ENCODE peak calls at places on chromosomes 2 and 18, in seven cellular contexts. One of them, this sample, is unnamed.
A peak's percentile ranks its signal among the peaks of the same experiment; 100 is the strongest.

GRCh38 chr18:11511434-11512095 is 97.8 kb upstream of the SLC35G4 start:
- DNase-seq in psoas muscle: no peak
- DNase-seq in IMR-90: no peak
- DNase-seq in fibroblast of lung: no peak
- DNase-seq in cardiac muscle cell: no peak
- DNase-seq in H9: no peak
- DNase-seq in CD8-positive, alpha-beta T cell: no peak
- DNase-seq in this sample: no peak

GRCh38 chr2:86628091-86628522 is 4.4 kb upstream of the RNF103 start:
- DNase-seq in psoas muscle: peak; percentile 49
- DNase-seq in IMR-90: no peak
- DNase-seq in fibroblast of lung: no peak
- DNase-seq in cardiac muscle cell: no peak
- DNase-seq in H9: no peak
- DNase-seq in CD8-positive, alpha-beta T cell: no peak
- DNase-seq in this sample: peak; percentile 53

GRCh38 chr2:105934467-105934866 is 189.8 kb downstream of the NCK2 start:
- DNase-seq in psoas muscle: no peak
- DNase-seq in IMR-90: no peak
- DNase-seq in fibroblast of lung: no peak
- DNase-seq in cardiac muscle cell: no peak
- DNase-seq in H9: no peak
- DNase-seq in CD8-positive, alpha-beta T cell: peak; percentile 43
- DNase-seq in this sample: no peak

GRCh38 chr2:147348886-147349285 is 495.9 kb upstream of the ACVR2A start:
- DNase-seq in psoas muscle: no peak
- DNase-seq in IMR-90: no peak
- DNase-seq in fibroblast of lung: no peak
- DNase-seq in cardiac muscle cell: no peak
- DNase-seq in H9: no peak
- DNase-seq in CD8-positive, alpha-beta T cell: no peak
- DNase-seq in this sample: no peak

GRCh38 chr2:149170156-149170555 is 131.7 kb downstream of the LYPD6B start:
- DNase-seq in psoas muscle: no peak
- DNase-seq in IMR-90: no peak
- DNase-seq in fibroblast of lung: no peak
- DNase-seq in cardiac muscle cell: no peak
- DNase-seq in H9: no peak
- DNase-seq in CD8-positive, alpha-beta T cell: no peak
- DNase-seq in this sample: no peak

GRCh38 chr18:37282386-37283037 is 283.1 kb downstream of the CELF4 start:
- DNase-seq in psoas muscle: no peak
- DNase-seq in IMR-90: no peak
- DNase-seq in fibroblast of lung: no peak
- DNase-seq in cardiac muscle cell: peak; percentile 7
- DNase-seq in H9: peak; percentile 48
- DNase-seq in CD8-positive, alpha-beta T cell: no peak
- DNase-seq in this sample: no peak

GRCh38 chr18:10015941-10016819 is 102.4 kb downstream of the VAPA start:
- DNase-seq in psoas muscle: no peak
- DNase-seq in IMR-90: peak; percentile 96
- DNase-seq in fibroblast of lung: peak; percentile 96
- DNase-seq in cardiac muscle cell: peak; percentile 98
- DNase-seq in H9: no peak
- DNase-seq in CD8-positive, alpha-beta T cell: no peak
- DNase-seq in this sample: no peak

GRCh38 chr2:123179526-123179925 is 845.6 kb upstream of the CNTNAP5 start:
- DNase-seq in psoas muscle: no peak
- DNase-seq in IMR-90: no peak
- DNase-seq in fibroblast of lung: no peak
- DNase-seq in cardiac muscle cell: peak; percentile 56
- DNase-seq in H9: no peak
- DNase-seq in CD8-positive, alpha-beta T cell: no peak
- DNase-seq in this sample: no peak

GRCh38 chr2:6946722-6947121 is 29.5 kb downstream of the RNF144A start:
- DNase-seq in psoas muscle: no peak
- DNase-seq in IMR-90: peak; percentile 68
- DNase-seq in fibroblast of lung: peak; percentile 94
- DNase-seq in cardiac muscle cell: peak; percentile 63
- DNase-seq in H9: no peak
- DNase-seq in CD8-positive, alpha-beta T cell: no peak
- DNase-seq in this sample: no peak

GRCh38 chr2:173752152-173752551 is 213.0 kb downstream of the SP3 start:
- DNase-seq in psoas muscle: no peak
- DNase-seq in IMR-90: no peak
- DNase-seq in fibroblast of lung: peak; percentile 6
- DNase-seq in cardiac muscle cell: peak; percentile 34
- DNase-seq in H9: no peak
- DNase-seq in CD8-positive, alpha-beta T cell: no peak
- DNase-seq in this sample: no peak

GRCh38 chr18:44807766-44808165 is 127.1 kb downstream of the SETBP1 start:
- DNase-seq in psoas muscle: no peak
- DNase-seq in IMR-90: no peak
- DNase-seq in fibroblast of lung: no peak
- DNase-seq in cardiac muscle cell: no peak
- DNase-seq in H9: no peak
- DNase-seq in CD8-positive, alpha-beta T cell: no peak
- DNase-seq in this sample: no peak

GRCh38 chr2:126849054-126849453 is 49.6 kb upstream of the TEX51 start:
- DNase-seq in psoas muscle: no peak
- DNase-seq in IMR-90: no peak
- DNase-seq in fibroblast of lung: no peak
- DNase-seq in cardiac muscle cell: no peak
- DNase-seq in H9: no peak
- DNase-seq in CD8-positive, alpha-beta T cell: no peak
- DNase-seq in this sample: no peak

GRCh38 chr2:239368906-239369584 is 31.8 kb downstream of the HDAC4 start:
- DNase-seq in psoas muscle: peak; percentile 36
- DNase-seq in IMR-90: no peak
- DNase-seq in fibroblast of lung: no peak
- DNase-seq in cardiac muscle cell: no peak
- DNase-seq in H9: no peak
- DNase-seq in CD8-positive, alpha-beta T cell: no peak
- DNase-seq in this sample: peak; percentile 24

GRCh38 chr2:70510213-70510820 is 43.3 kb downstream of the TGFA start:
- DNase-seq in psoas muscle: no peak
- DNase-seq in IMR-90: no peak
- DNase-seq in fibroblast of lung: no peak
- DNase-seq in cardiac muscle cell: no peak
- DNase-seq in H9: no peak
- DNase-seq in CD8-positive, alpha-beta T cell: no peak
- DNase-seq in this sample: no peak

GRCh38 chr2:187544371-187545080 is 9.7 kb downstream of the TFPI start:
- DNase-seq in psoas muscle: peak; percentile 50
- DNase-seq in IMR-90: no peak
- DNase-seq in fibroblast of lung: peak; percentile 68
- DNase-seq in cardiac muscle cell: peak; percentile 76
- DNase-seq in H9: no peak
- DNase-seq in CD8-positive, alpha-beta T cell: no peak
- DNase-seq in this sample: peak; percentile 63

GRCh38 chr2:220034356-220035121 is 407.1 kb downstream of the SLC4A3 start:
- DNase-seq in psoas muscle: no peak
- DNase-seq in IMR-90: peak; percentile 72
- DNase-seq in fibroblast of lung: peak; percentile 82
- DNase-seq in cardiac muscle cell: peak; percentile 73
- DNase-seq in H9: no peak
- DNase-seq in CD8-positive, alpha-beta T cell: no peak
- DNase-seq in this sample: no peak

GRCh38 chr2:118309201-118310015 is 221.1 kb downstream of the INSIG2 start:
- DNase-seq in psoas muscle: no peak
- DNase-seq in IMR-90: no peak
- DNase-seq in fibroblast of lung: no peak
- DNase-seq in cardiac muscle cell: peak; percentile 24
- DNase-seq in H9: no peak
- DNase-seq in CD8-positive, alpha-beta T cell: no peak
- DNase-seq in this sample: no peak

GRCh38 chr2:181978351-181979150 is 7.1 kb upstream of the PPP1R1C start:
- DNase-seq in psoas muscle: no peak
- DNase-seq in IMR-90: peak; percentile 62
- DNase-seq in fibroblast of lung: peak; percentile 52
- DNase-seq in cardiac muscle cell: no peak
- DNase-seq in H9: no peak
- DNase-seq in CD8-positive, alpha-beta T cell: no peak
- DNase-seq in this sample: no peak

GRCh38 chr18:34493099-34493544 is 217.0 kb upstream of the DTNA start:
- DNase-seq in psoas muscle: peak; percentile 90
- DNase-seq in IMR-90: peak; percentile 58
- DNase-seq in fibroblast of lung: peak; percentile 89
- DNase-seq in cardiac muscle cell: peak; percentile 71
- DNase-seq in H9: peak; percentile 81
- DNase-seq in CD8-positive, alpha-beta T cell: no peak
- DNase-seq in this sample: peak; percentile 76

GRCh38 chr18:46333371-46334199 is 229.4 kb downstream of the HAUS1 start:
- DNase-seq in psoas muscle: peak; percentile 60
- DNase-seq in IMR-90: no peak
- DNase-seq in fibroblast of lung: peak; percentile 29
- DNase-seq in cardiac muscle cell: peak; percentile 33
- DNase-seq in H9: no peak
- DNase-seq in CD8-positive, alpha-beta T cell: no peak
- DNase-seq in this sample: no peak

GRCh38 chr18:12884521-12885323 is 685 bp upstream of the PTPN2 start:
- DNase-seq in psoas muscle: no peak
- DNase-seq in IMR-90: no peak
- DNase-seq in fibroblast of lung: no peak
- DNase-seq in cardiac muscle cell: no peak
- DNase-seq in H9: no peak
- DNase-seq in CD8-positive, alpha-beta T cell: no peak
- DNase-seq in this sample: no peak

GRCh38 chr2:238180554-238180953 is 21.8 kb downstream of the ERFE start:
- DNase-seq in psoas muscle: no peak
- DNase-seq in IMR-90: no peak
- DNase-seq in fibroblast of lung: no peak
- DNase-seq in cardiac muscle cell: no peak
- DNase-seq in H9: no peak
- DNase-seq in CD8-positive, alpha-beta T cell: no peak
- DNase-seq in this sample: no peak

GRCh38 chr18:8949206-8949605 is 153.3 kb upstream of the NDUFV2 start:
- DNase-seq in psoas muscle: no peak
- DNase-seq in IMR-90: peak; percentile 48
- DNase-seq in fibroblast of lung: peak; percentile 57
- DNase-seq in cardiac muscle cell: no peak
- DNase-seq in H9: no peak
- DNase-seq in CD8-positive, alpha-beta T cell: no peak
- DNase-seq in this sample: no peak

GRCh38 chr2:76642122-76642521 is 880.1 kb downstream of the LRRTM4 start:
- DNase-seq in psoas muscle: no peak
- DNase-seq in IMR-90: no peak
- DNase-seq in fibroblast of lung: no peak
- DNase-seq in cardiac muscle cell: no peak
- DNase-seq in H9: no peak
- DNase-seq in CD8-positive, alpha-beta T cell: no peak
- DNase-seq in this sample: no peak

DNA sequence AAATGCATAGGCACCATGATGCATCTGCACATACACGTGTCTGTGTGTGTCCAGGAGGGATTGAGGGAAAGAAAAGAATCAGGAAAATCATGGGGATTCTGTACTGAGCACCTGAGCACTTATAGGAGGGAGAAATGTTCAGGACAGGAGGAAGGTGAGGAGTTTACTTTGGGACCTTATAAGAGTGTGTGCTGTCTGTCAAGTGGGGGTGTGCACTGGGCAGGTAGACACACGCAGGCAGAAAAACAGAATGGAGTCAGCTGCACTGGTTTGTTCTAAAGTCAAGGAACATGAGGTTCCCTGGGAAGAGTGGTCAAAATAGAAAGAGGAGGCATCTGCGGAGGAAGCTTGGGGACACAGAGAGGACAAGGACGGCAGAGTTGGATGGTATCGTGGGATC is 92.2 kb upstream of the KCTD1 start:
- DNase-seq in psoas muscle: no peak
- DNase-seq in IMR-90: no peak
- DNase-seq in fibroblast of lung: no peak
- DNase-seq in cardiac muscle cell: no peak
- DNase-seq in H9: no peak
- DNase-seq in CD8-positive, alpha-beta T cell: no peak
- DNase-seq in this sample: no peak
- H3K27me3 ChIP-seq in psoas muscle: no peaks in the 10 kb centered on the region
- H3K27me3 ChIP-seq in IMR-90: peaks cover 5% of the 10 kb centered on the region
- H3K27me3 ChIP-seq in fibroblast of lung: no peaks in the 10 kb centered on the region
- H3K27me3 ChIP-seq in cardiac muscle cell: peaks cover 2% of the 10 kb centered on the region
- H3K27me3 ChIP-seq in H9: no peaks in the 10 kb centered on the region
- H3K27me3 ChIP-seq in CD8-positive, alpha-beta T cell: no peaks in the 10 kb centered on the region
- H3K27me3 ChIP-seq in this sample: no peaks in the 10 kb centered on the region

GRCh38 chr2:28956415-28956826 is 24.7 kb upstream of the TOGARAM2 start:
- DNase-seq in psoas muscle: no peak
- DNase-seq in IMR-90: no peak
- DNase-seq in fibroblast of lung: peak; percentile 32
- DNase-seq in cardiac muscle cell: peak; percentile 53
- DNase-seq in H9: peak; percentile 89
- DNase-seq in CD8-positive, alpha-beta T cell: peak; percentile 70
- DNase-seq in this sample: peak; percentile 57

GRCh38 chr2:28960401-28960800 is 20.7 kb upstream of the TOGARAM2 start:
- DNase-seq in psoas muscle: no peak
- DNase-seq in IMR-90: no peak
- DNase-seq in fibroblast of lung: no peak
- DNase-seq in cardiac muscle cell: no peak
- DNase-seq in H9: no peak
- DNase-seq in CD8-positive, alpha-beta T cell: no peak
- DNase-seq in this sample: no peak

GRCh38 chr2:28955492-28955891 is 25.6 kb upstream of the TOGARAM2 start:
- DNase-seq in psoas muscle: no peak
- DNase-seq in IMR-90: no peak
- DNase-seq in fibroblast of lung: no peak
- DNase-seq in cardiac muscle cell: no peak
- DNase-seq in H9: peak; percentile 67
- DNase-seq in CD8-positive, alpha-beta T cell: no peak
- DNase-seq in this sample: no peak

GRCh38 chr2:28958689-28959088 is 22.4 kb upstream of the TOGARAM2 start:
- DNase-seq in psoas muscle: peak; percentile 87
- DNase-seq in IMR-90: peak; percentile 74
- DNase-seq in fibroblast of lung: peak; percentile 69
- DNase-seq in cardiac muscle cell: peak; percentile 87
- DNase-seq in H9: peak; percentile 71
- DNase-seq in CD8-positive, alpha-beta T cell: peak; percentile 32
- DNase-seq in this sample: no peak

GRCh38 chr2:28956890-28957289 is 24.2 kb upstream of the TOGARAM2 start:
- DNase-seq in psoas muscle: no peak
- DNase-seq in IMR-90: no peak
- DNase-seq in fibroblast of lung: no peak
- DNase-seq in cardiac muscle cell: peak; percentile 15
- DNase-seq in H9: peak; percentile 44
- DNase-seq in CD8-positive, alpha-beta T cell: no peak
- DNase-seq in this sample: no peak
- TF ChIP-seq CTCF in psoas muscle: peak; percentile 20
- TF ChIP-seq CTCF in IMR-90: peak; percentile 38
- TF ChIP-seq CTCF in fibroblast of lung: peak; percentile 34
- TF ChIP-seq CTCF in cardiac muscle cell: peak; percentile 35
- TF ChIP-seq CTCF in H9: peak; percentile 65
- TF ChIP-seq CTCF in CD8-positive, alpha-beta T cell: peak; percentile 53
- TF ChIP-seq CTCF in this sample: peak; percentile 60

GRCh38 chr18:38923136-38923535 is 1357.5 kb upstream of the CELF4 start:
- DNase-seq in psoas muscle: no peak
- DNase-seq in IMR-90: no peak
- DNase-seq in fibroblast of lung: no peak
- DNase-seq in cardiac muscle cell: no peak
- DNase-seq in H9: no peak
- DNase-seq in CD8-positive, alpha-beta T cell: no peak
- DNase-seq in this sample: no peak
- H3K27me3 ChIP-seq in psoas muscle: no peaks in the 10 kb centered on the region
- H3K27me3 ChIP-seq in IMR-90: no peaks in the 10 kb centered on the region
- H3K27me3 ChIP-seq in fibroblast of lung: no peaks in the 10 kb centered on the region
- H3K27me3 ChIP-seq in cardiac muscle cell: no peaks in the 10 kb centered on the region
- H3K27me3 ChIP-seq in H9: no peaks in the 10 kb centered on the region
- H3K27me3 ChIP-seq in CD8-positive, alpha-beta T cell: no peaks in the 10 kb centered on the region
- H3K27me3 ChIP-seq in this sample: no peaks in the 10 kb centered on the region

GRCh38 chr2:20103514-20103913 is 52.1 kb upstream of the LAPTM4A start:
- DNase-seq in psoas muscle: no peak
- DNase-seq in IMR-90: peak; percentile 12
- DNase-seq in fibroblast of lung: no peak
- DNase-seq in cardiac muscle cell: peak; percentile 32
- DNase-seq in H9: no peak
- DNase-seq in CD8-positive, alpha-beta T cell: no peak
- DNase-seq in this sample: no peak
- TF ChIP-seq CTCF in psoas muscle: no peak
- TF ChIP-seq CTCF in IMR-90: peak; percentile 32
- TF ChIP-seq CTCF in fibroblast of lung: peak; percentile 7
- TF ChIP-seq CTCF in cardiac muscle cell: peak; percentile 8
- TF ChIP-seq CTCF in H9: peak; percentile 61
- TF ChIP-seq CTCF in CD8-positive, alpha-beta T cell: no peak
- TF ChIP-seq CTCF in this sample: no peak